ENCODE peak calls at places on chromosomes 5 and 9, in seven cellular contexts. F, X, U, O, T, I and J are unnamed samples. For H3K4me1, the result is how much of the 10 kb centered on the place peaks cover.

GRCh38 chr5:17156463-17156862 is 61.0 kb upstream of the BASP1 start:
- DNase-seq in X (peak), U (no peak), O (no peak), I (no peak), T (no peak), F (no peak), J (no peak)

GRCh38 chr5:113218200-113218599 is 216.6 kb downstream of the TSSK1B start:
- DNase-seq in U (no peak), T (no peak), O (no peak), F (no peak), X (no peak), I (no peak), J (no peak)

GRCh38 chr9:9229269-9229668 is 1383.5 kb downstream of the PTPRD start:
- DNase-seq in U (no peak), X (no peak), T (no peak), O (no peak), I (no peak), F (peak), J (no peak)

GRCh38 chr9:28093141-28093540 is 519.9 kb upstream of the C9orf72 start:
- DNase-seq in F (no peak), O (no peak), I (no peak), X (no peak), T (no peak), U (no peak), J (peak)

GRCh38 chr5:14816999-14817761 is 54.4 kb downstream of the ANKH start:
- DNase-seq in F (peak), I (no peak), O (no peak), X (peak), U (no peak), T (no peak), J (no peak)

GRCh38 chr5:37839441-37840035 is 303 bp downstream of the GDNF start:
- DNase-seq in I (peak), U (no peak), T (peak), X (peak), F (peak), O (no peak), J (peak)

GRCh38 chr9:131732061-131732526 is 7.8 kb downstream of the RAPGEF1 start:
- DNase-seq in I (no peak), O (no peak), F (peak), X (peak), T (no peak), U (no peak), J (no peak)

GRCh38 chr5:170565077-170565476 is 61.3 kb downstream of the KCNIP1 start:
- DNase-seq in I (no peak), F (no peak), O (no peak), X (no peak), T (no peak), U (no peak), J (no peak)

GRCh38 chr5:29896651-29897050 is 1296.8 kb upstream of the CDH6 start:
- DNase-seq in F (no peak), X (no peak), O (no peak), U (no peak), I (no peak), T (no peak), J (no peak)

GRCh38 chr9:98556511-98556910 is 152.2 kb downstream of the GABBR2 start:
- DNase-seq in X (no peak), I (no peak), T (no peak), U (no peak), O (no peak), F (no peak), J (no peak)

GRCh38 chr9:132141364-132141947 is 20.4 kb upstream of the NTNG2 start:
- DNase-seq in X (no peak), T (peak), O (peak), I (no peak), F (peak), U (no peak), J (peak)

GRCh38 chr9:77926314-77926959 is 105.2 kb downstream of the GNAQ start:
- DNase-seq in F (peak), U (no peak), X (peak), O (no peak), T (no peak), I (no peak), J (no peak)

GRCh38 chr5:59218424-59219045 is 635.7 kb downstream of the RAB3C start:
- DNase-seq in F (peak), X (peak), U (no peak), O (no peak), I (no peak), T (no peak), J (peak)

GRCh38 chr5:71651554-71651953 is 64.4 kb downstream of the MCCC2 start:
- DNase-seq in O (no peak), T (no peak), U (no peak), I (no peak), F (no peak), X (no peak), J (no peak)

GRCh38 chr9:2356391-2356790 is 265.2 kb upstream of the VLDLR start:
- DNase-seq in O (no peak), U (no peak), I (no peak), T (no peak), F (no peak), X (no peak), J (no peak)

GRCh38 chr9:109250771-109251079 is 70.1 kb downstream of the EPB41L4B start:
- DNase-seq in X (no peak), O (no peak), F (no peak), I (no peak), T (no peak), U (no peak), J (no peak)

GRCh38 chr9:17236147-17236546 is 101.3 kb downstream of the CNTLN start:
- DNase-seq in F (no peak), O (no peak), U (no peak), T (no peak), I (no peak), X (no peak), J (no peak)

GRCh38 chr9:124133752-124134151 is 122.2 kb downstream of the LHX2 start:
- DNase-seq in U (peak), O (no peak), X (peak), T (no peak), I (peak), F (peak), J (peak)

GRCh38 chr5:168637281-168637680 is 58.1 kb upstream of the PANK3 start:
- DNase-seq in F (no peak), U (no peak), T (no peak), O (no peak), I (no peak), X (no peak), J (no peak)

GRCh38 chr9:84570482-84571154 is 98.9 kb upstream of the NTRK2 start:
- DNase-seq in U (no peak), F (no peak), O (no peak), T (no peak), I (no peak), X (no peak), J (peak)

GRCh38 chr5:39948867-39949468 is 524.2 kb upstream of the DAB2 start:
- DNase-seq in T (no peak), F (peak), U (peak), X (peak), O (peak), I (peak), J (peak)

GRCh38 chr9:78671785-78672184 is 374.9 kb downstream of the PSAT1 start:
- DNase-seq in O (no peak), U (no peak), I (no peak), F (no peak), X (no peak), T (no peak), J (no peak)

GRCh38 chr9:70389642-70390266 is 24.7 kb downstream of the KLF9 start:
- DNase-seq in X (peak), O (no peak), I (no peak), U (no peak), F (peak), T (no peak), J (peak)

GRCh38 chr9:94882953-94883641 is 156.6 kb downstream of the AOPEP start:
- DNase-seq in F (no peak), U (no peak), X (no peak), T (peak), I (no peak), O (no peak), J (no peak)

GRCh38 chr9:94879230-94879629 is 152.7 kb downstream of the AOPEP start:
- DNase-seq in T (no peak), I (no peak), U (no peak), O (no peak), F (no peak), X (no peak), J (no peak)

GRCh38 chr9:94881023-94881422 is 154.5 kb downstream of the AOPEP start:
- DNase-seq in F (no peak), I (no peak), U (no peak), O (no peak), X (no peak), T (peak), J (no peak)

GRCh38 chr9:94881946-94882345 is 155.4 kb downstream of the AOPEP start:
- DNase-seq in I (no peak), T (no peak), F (no peak), X (no peak), O (no peak), U (no peak), J (no peak)

DNA sequence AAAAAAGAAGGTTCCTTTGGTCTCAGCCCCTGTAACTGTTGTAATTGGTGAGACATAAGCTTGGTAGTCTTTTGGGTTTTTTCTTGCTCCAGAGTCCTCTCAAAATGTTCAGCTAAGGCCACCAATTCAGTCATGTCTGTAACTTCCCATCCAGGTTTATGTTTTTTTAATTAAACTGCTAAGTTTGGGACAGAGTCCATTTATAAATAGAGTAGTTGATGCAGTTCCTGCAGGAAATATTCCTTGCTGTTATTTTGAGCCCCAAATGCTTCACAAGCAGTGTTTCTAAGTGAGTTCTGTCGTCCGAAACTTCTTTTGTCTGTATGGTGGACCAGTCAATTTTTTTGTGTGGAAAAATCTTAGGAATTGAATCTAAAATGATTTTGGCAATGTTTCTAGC is 155.0 kb downstream of the AOPEP start:
- DNase-seq in O (no peak), T (no peak), X (no peak), F (no peak), U (no peak), I (no peak), J (no peak)
- H2BK120ac ChIP-seq in O (no peak), T (no peak), X (peak), F (no peak), U (no peak), I (no peak), J (no peak)

GRCh38 chr5:176388003-176388340 is 426 bp downstream of the NOP16 start:
- DNase-seq in T (no peak), I (no peak), F (peak), U (peak), X (peak), O (no peak), J (peak)

GRCh38 chr5:176387384-176387925 is 943 bp downstream of the NOP16 start:
- DNase-seq in X (no peak), I (no peak), U (no peak), F (peak), T (no peak), O (no peak), J (peak)

GRCh38 chr5:176384991-176385390 is 3.4 kb downstream of the NOP16 start:
- DNase-seq in X (no peak), I (no peak), U (no peak), T (no peak), F (no peak), O (no peak), J (no peak)

GRCh38 chr5:176388341-176389113 is at the start of the genes HIGD2A and NOP16:
- DNase-seq in F (peak), T (peak), O (peak), X (peak), U (peak), I (peak), J (peak)

GRCh38 chr5:176386491-176386890 is 1.9 kb downstream of the NOP16 start:
- DNase-seq in X (no peak), I (no peak), F (no peak), T (no peak), O (no peak), U (no peak), J (no peak)
- H3K4me1 ChIP-seq in X (under half), I (under half), F (under half), T (under half), O (under half), U (under half), J (under half)

GRCh38 chr5:69093771-69094570 is at the start of gene SLC30A5:
- DNase-seq in X (peak), U (peak), O (peak), T (peak), I (peak), F (peak), J (peak)
- H2BK120ac ChIP-seq in X (peak), U (no peak), O (no peak), T (no peak), I (peak), F (no peak), J (no peak)

DNA sequence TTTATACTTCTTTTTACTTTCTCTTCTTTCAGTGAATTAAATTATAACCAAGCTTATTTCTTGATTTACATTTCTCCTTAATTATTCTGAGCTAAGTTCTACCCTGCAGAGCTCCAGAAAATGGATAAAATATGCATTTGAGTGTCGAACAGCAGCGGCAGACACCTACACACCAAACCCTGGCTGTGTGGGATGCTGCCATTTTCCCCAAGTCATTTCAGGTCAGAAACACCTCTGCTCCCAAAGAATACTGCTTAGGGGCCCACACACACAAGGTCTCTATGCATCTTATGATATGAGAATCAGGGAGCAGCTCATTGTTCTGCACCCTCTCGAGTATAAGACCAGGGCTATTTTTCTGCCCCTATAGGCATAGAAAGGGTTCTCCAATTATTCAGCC is 122.3 kb downstream of the CMYA5 start:
- DNase-seq in O (no peak), T (no peak), X (no peak), I (no peak), F (no peak), U (no peak), J (no peak)
- H3K4me1 ChIP-seq in O (under half), T (under half), X (under half), I (under half), F (under half), U (under half), J (under half)

GRCh38 chr9:35609820-35610163 is 4.7 kb downstream of the TESK1 start:
- DNase-seq in U (no peak), I (no peak), O (no peak), T (no peak), X (no peak), F (no peak), J (no peak)
- H2BK120ac ChIP-seq in U (no peak), I (no peak), O (no peak), T (no peak), X (no peak), F (no peak), J (no peak)

DNA sequence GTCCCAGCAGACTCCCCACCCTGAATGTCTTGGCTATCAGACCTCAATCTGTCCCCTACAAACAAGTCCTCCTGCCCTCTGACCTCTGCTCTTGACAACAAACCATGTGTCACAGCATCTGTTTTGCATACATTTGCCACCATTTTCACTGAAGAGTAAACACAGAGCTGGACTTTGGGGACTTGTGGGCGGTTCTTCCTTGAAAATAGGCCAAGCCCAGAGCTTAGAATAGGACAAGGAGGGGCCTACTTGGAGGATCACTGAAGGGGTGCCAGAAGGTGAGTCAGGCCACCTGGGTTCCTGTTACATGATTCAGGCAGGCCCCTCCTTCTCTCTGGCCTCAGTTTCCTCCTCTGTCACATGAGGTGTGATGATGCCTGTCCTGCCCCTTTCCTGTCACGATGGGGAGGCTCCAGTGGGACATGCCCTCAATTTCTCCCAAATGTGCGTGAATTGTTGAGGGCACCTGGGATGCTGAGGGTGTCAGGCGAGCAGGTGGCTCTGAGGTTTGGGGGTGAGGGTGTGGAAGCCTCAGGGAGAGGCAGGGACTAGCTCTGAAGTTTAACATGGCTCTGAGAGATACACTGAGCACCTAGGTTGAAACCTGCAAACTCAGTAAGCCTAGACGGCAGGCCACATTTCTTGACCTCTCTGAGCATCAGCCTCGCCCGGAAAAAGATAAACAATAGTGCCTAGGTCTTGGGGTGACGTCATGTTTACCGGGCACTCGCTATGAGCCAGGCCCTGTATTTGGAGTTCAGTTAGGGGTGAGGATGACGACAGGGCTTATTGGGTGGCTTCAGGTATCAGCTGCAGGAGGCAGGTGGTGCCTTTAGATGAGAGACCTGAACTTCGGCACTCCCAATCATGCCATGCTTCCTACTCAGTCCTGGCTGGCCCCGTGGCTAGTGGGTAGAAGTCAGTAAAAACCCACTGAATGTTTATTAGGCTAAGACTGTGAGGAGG is 107.6 kb upstream of the PITX1 start:
- DNase-seq in I (no peak), T (no peak), O (no peak), U (no peak), X (peak), F (peak), J (no peak)
- H3K4me1 ChIP-seq in I (under half), T (under half), O (under half), U (under half), X (under half), F (under half), J (under half)

GRCh38 chr5:126366199-126366560 is 57.0 kb upstream of the GRAMD2B start:
- DNase-seq in U (no peak), O (no peak), F (no peak), I (peak), X (no peak), T (no peak), J (no peak)
- H2BK120ac ChIP-seq in U (no peak), O (no peak), F (no peak), I (no peak), X (peak), T (no peak), J (no peak)